ENCODE peak calls at places on chromosomes 2 and 18, in four cellular contexts. Q, F, T and E are unnamed samples.

GRCh38 chr2:8252997-8253694 is 428.7 kb upstream of the ID2 start:
- DNase-seq in Q (no peak), F (no peak), T (no peak), E (peak; percentile 44)

GRCh38 chr18:73684651-73685050 is 463.0 kb downstream of the FBXO15 start:
- DNase-seq in Q (no peak), F (no peak), T (no peak), E (no peak)

GRCh38 chr2:39362595-39362994 is 74.5 kb downstream of the MAP4K3 start:
- DNase-seq in Q (no peak), F (no peak), T (no peak), E (no peak)

GRCh38 chr2:239910851-239911629 is 114.1 kb downstream of the NDUFA10 start:
- DNase-seq in Q (no peak), F (no peak), T (no peak), E (no peak)

GRCh38 chr2:25300001-25300400 is 41.7 kb downstream of the DNMT3A start:
- DNase-seq in Q (no peak), F (no peak), T (no peak), E (no peak)

GRCh38 chr2:237161239-237161638 is 75.5 kb downstream of the COPS8 start:
- DNase-seq in Q (no peak), F (peak; percentile 39), T (no peak), E (no peak)

GRCh38 chr2:172228177-172228785 is 125.6 kb upstream of the DLX2 start:
- DNase-seq in Q (no peak), F (no peak), T (no peak), E (no peak)

GRCh38 chr2:33033524-33034150 is 86.9 kb downstream of the LTBP1 start:
- DNase-seq in Q (no peak), F (no peak), T (no peak), E (no peak)

GRCh38 chr2:238968616-238969394 is 120.9 kb downstream of the TWIST2 start:
- DNase-seq in Q (no peak), F (no peak), T (no peak), E (no peak)

GRCh38 chr2:102166189-102166845 is 20.5 kb upstream of the IL1RL2 start:
- DNase-seq in Q (no peak), F (no peak), T (no peak), E (no peak)
- TF ChIP-seq CTCF in Q (peak; percentile 28), F (peak; percentile 51), T (no peak), E (no peak)

GRCh38 chr2:95526360-95527341 is 42.1 kb upstream of the TRIM43B start:
- DNase-seq in Q (no peak), F (peak; percentile 81), T (no peak), E (peak; percentile 71)
- TF ChIP-seq CTCF in Q (no peak), F (peak; percentile 43), T (no peak), E (peak; percentile 29)

GRCh38 chr2:219206442-219207253 is at the start of gene ZFAND2B:
- DNase-seq in Q (peak; percentile 90), F (peak; percentile 96), T (peak; percentile 77), E (peak; percentile 99)
- TF ChIP-seq CTCF in Q (peak; percentile 10), F (no peak), T (no peak), E (no peak)

DNA sequence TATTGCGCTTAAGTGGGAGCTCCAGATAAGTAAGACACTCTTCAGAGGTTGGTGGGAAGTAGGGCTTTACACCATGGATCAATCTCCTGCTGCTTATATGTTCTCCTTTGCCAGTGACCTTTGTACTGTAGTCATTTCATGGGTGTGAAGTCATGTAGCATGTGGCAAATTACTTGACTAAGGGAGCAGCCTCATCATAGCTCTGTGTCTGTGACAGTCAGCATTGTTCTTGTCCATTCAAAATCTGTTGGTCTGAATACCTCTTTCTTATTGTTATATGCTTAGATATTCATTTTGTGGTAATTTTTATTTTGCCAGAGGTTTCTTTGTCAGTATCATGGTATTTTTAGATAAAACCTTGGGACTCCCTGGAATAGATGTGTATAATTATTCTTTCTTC is 18.2 kb downstream of the SLC4A1AP start:
- DNase-seq in Q (no peak), F (no peak), T (no peak), E (no peak)
- TF ChIP-seq CTCF in Q (no peak), F (no peak), T (no peak), E (no peak)

GRCh38 chr2:20593072-20594034 is 57.5 kb downstream of the HS1BP3 start:
- DNase-seq in Q (no peak), F (peak; percentile 52), T (peak; percentile 58), E (no peak)

GRCh38 chr2:20590704-20591515 is 60.0 kb downstream of the HS1BP3 start:
- DNase-seq in Q (no peak), F (peak; percentile 63), T (no peak), E (no peak)

GRCh38 chr2:20589975-20590703 is 60.8 kb downstream of the HS1BP3 start:
- DNase-seq in Q (no peak), F (peak; percentile 7), T (no peak), E (no peak)

GRCh38 chr2:20594048-20594750 is 56.7 kb downstream of the HS1BP3 start:
- DNase-seq in Q (no peak), F (peak; percentile 1), T (no peak), E (no peak)

GRCh38 chr2:20592106-20593071 is 58.5 kb downstream of the HS1BP3 start:
- DNase-seq in Q (no peak), F (peak; percentile 4), T (no peak), E (no peak)
- TF ChIP-seq CTCF in Q (no peak), F (no peak), T (no peak), E (no peak)

DNA sequence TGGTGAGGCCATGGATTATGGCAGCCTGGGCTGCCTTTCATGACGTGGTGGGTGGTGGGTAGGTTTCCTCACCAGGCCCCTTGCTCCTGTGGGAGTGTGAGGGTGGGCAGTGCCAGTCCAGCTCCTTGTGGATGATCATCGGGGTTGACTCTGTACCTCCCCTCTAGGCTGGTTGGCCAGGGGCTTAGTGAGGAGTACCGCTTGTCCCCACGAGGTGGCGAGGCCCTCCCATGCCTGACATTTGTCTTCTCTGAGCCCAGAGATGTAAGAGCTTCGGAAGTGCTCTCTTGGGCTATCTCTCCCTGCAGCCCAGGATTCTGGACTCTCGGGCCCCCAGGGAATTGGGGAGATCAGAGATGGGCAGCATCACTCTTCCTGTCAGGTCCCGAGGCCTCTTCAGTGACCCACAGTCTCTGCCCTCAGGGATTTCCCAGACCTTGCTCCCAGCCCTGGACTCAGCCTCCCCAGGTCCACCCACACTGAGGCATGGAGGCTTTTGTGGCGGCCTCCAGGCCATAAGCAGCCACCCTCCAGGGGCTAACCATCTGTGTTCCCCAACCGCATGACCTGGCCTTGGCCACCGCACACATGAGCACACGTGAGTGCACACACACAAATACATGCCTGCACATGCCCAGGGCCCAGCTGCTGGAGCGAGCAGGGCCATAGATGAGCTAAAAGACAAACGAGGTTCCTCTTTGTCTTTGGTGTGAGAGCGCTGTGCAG is 6.5 kb downstream of the SPR start:
- DNase-seq in Q (peak; percentile 58), F (peak; percentile 44), T (no peak), E (peak; percentile 76)
- TF ChIP-seq CTCF in Q (peak; percentile 74), F (peak; percentile 56), T (no peak), E (peak; percentile 67)

DNA sequence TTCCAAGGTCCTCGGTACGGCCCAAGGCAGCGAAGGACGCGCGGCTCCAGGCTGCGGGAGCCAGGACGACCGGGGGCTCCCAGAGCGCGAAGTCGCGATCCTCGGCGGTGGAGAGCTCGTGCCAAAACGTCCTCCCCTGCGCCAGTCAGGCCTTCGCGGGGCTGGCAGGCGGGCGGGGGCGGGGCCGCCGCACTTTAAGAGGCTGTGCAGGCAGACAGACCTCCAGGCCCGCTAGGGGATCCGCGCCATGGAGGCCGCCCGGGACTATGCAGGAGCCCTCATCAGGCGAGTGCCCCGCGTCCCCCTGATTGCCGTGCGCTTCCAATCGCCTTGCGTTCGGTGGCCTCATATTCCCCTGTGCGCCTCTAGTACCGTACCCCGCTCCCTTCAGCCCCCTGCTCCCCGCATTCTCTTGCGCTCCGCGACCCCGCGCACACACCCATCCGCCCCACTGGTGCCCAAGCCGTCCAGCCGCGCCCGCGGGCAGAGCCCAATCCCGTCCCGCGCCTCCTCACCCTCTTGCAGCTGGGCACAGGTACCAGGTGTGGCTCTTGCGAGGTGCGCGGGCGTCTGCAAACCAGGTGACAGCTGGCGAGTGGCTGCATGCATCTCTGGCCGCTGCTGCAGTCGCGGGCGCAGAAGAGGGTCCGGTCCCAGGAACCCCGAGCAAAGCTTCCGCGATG is at the start of gene CIDEA:
- DNase-seq in Q (peak; percentile 34), F (no peak), T (no peak), E (no peak)
- TF ChIP-seq CTCF in Q (no peak), F (no peak), T (no peak), E (no peak)